ENCODE peak calls at places on chromosomes 2 and 18, in five cellular contexts. C is AG04449, Z is bronchial epithelial cell, K is astrocyte of the spinal cord, Q is GM20000. S is an unnamed sample.

GRCh38 chr18:58272779-58273500 is 228.9 kb downstream of the NEDD4L start:
- DNase-seq in C (no peak), Z (no peak), K (no peak), Q (no peak), S (no peak)

GRCh38 chr2:74715071-74715791 is 61.2 kb downstream of the SEMA4F start:
- DNase-seq in C (no peak), Z (peak), K (peak), Q (peak), S (peak)

GRCh38 chr2:116716038-116716437 is 1098.5 kb upstream of the DDX18 start:
- DNase-seq in C (no peak), Z (no peak), K (peak), Q (no peak), S (no peak)

GRCh38 chr2:169676357-169676756 is 17.8 kb downstream of the CFAP210 start:
- DNase-seq in C (no peak), Z (no peak), K (no peak), Q (no peak), S (no peak)

GRCh38 chr18:71398530-71398929 is 1109.7 kb downstream of the SOCS6 start:
- DNase-seq in C (no peak), Z (no peak), K (peak), Q (no peak), S (no peak)

GRCh38 chr2:185998562-185999070 is 260.0 kb downstream of the FSIP2 start:
- DNase-seq in C (no peak), Z (no peak), K (no peak), Q (no peak), S (no peak)

GRCh38 chr2:201183373-201183742 is 417 bp downstream of the CASP10 start:
- DNase-seq in C (no peak), Z (no peak), K (no peak), Q (no peak), S (no peak)

GRCh38 chr2:41828052-41828643 is 219.7 kb upstream of the PKDCC start:
- DNase-seq in C (no peak), Z (no peak), K (no peak), Q (no peak), S (no peak)

GRCh38 chr2:221570321-221571107 is 1.6 kb downstream of the EPHA4 start:
- DNase-seq in C (no peak), Z (peak), K (peak), Q (no peak), S (no peak)

GRCh38 chr18:32899819-32900218 is 127.0 kb upstream of the KLHL14 start:
- DNase-seq in C (no peak), Z (no peak), K (no peak), Q (no peak), S (no peak)

GRCh38 chr2:189542145-189542882 is 38.3 kb downstream of the SLC40A1 start:
- DNase-seq in C (no peak), Z (peak), K (no peak), Q (no peak), S (no peak)

GRCh38 chr2:1750935-1751767 is 6.8 kb upstream of the PXDN start:
- DNase-seq in C (no peak), Z (peak), K (peak), Q (peak), S (no peak)

GRCh38 chr18:79401494-79402208 is 5.9 kb downstream of the NFATC1 start:
- DNase-seq in C (no peak), Z (no peak), K (no peak), Q (no peak), S (no peak)

GRCh38 chr18:26103579-26103978 is 13.2 kb upstream of the SS18 start:
- DNase-seq in C (no peak), Z (peak), K (no peak), Q (no peak), S (no peak)

GRCh38 chr2:226838758-226839555 is 3.1 kb downstream of the RHBDD1 start:
- DNase-seq in C (no peak), Z (no peak), K (no peak), Q (peak), S (no peak)

GRCh38 chr2:74834806-74835755 is 1.2 kb downstream of the HK2 start:
- DNase-seq in C (no peak), Z (peak), K (peak), Q (peak), S (no peak)

GRCh38 chr18:3901811-3902210 is 451.8 kb downstream of the TGIF1 start:
- DNase-seq in C (no peak), Z (no peak), K (no peak), Q (no peak), S (no peak)

GRCh38 chr18:12005542-12006487 is 24.5 kb downstream of the IMPA2 start:
- DNase-seq in C (no peak), Z (peak), K (no peak), Q (no peak), S (no peak)

GRCh38 chr2:231717281-231718180 is 9.2 kb downstream of the PTMA start:
- DNase-seq in C (no peak), Z (peak), K (peak), Q (peak), S (no peak)

GRCh38 chr2:88545118-88545517 is 82.1 kb downstream of the EIF2AK3 start:
- DNase-seq in C (no peak), Z (peak), K (no peak), Q (no peak), S (no peak)

GRCh38 chr2:63012541-63012940 is 38.1 kb upstream of the OTX1 start:
- DNase-seq in C (peak), Z (no peak), K (no peak), Q (no peak), S (no peak)

GRCh38 chr2:150903461-150903860 is 358.2 kb downstream of the RBM43 start:
- DNase-seq in C (no peak), Z (peak), K (no peak), Q (no peak), S (no peak)

GRCh38 chr2:225040862-225041209 is 1.4 kb downstream of the DOCK10 start:
- DNase-seq in C (no peak), Z (no peak), K (peak), Q (peak), S (no peak)

GRCh38 chr2:236400046-236400574 is 135.9 kb upstream of the ASB18 start:
- DNase-seq in C (no peak), Z (no peak), K (no peak), Q (no peak), S (no peak)

GRCh38 chr2:143615617-143616016 is 486.4 kb downstream of the ARHGAP15 start:
- DNase-seq in C (no peak), Z (no peak), K (no peak), Q (no peak), S (no peak)

GRCh38 chr2:144325086-144325485 is 194.8 kb downstream of the ZEB2 start:
- DNase-seq in C (no peak), Z (no peak), K (peak), Q (peak), S (no peak)

GRCh38 chr2:238187618-238188548 is 15.6 kb downstream of the ILKAP start:
- DNase-seq in C (no peak), Z (no peak), K (no peak), Q (no peak), S (no peak)

GRCh38 chr2:218397502-218398436 is 1.9 kb upstream of the CTDSP1 start:
- DNase-seq in C (peak), Z (peak), K (peak), Q (peak), S (no peak)

DNA sequence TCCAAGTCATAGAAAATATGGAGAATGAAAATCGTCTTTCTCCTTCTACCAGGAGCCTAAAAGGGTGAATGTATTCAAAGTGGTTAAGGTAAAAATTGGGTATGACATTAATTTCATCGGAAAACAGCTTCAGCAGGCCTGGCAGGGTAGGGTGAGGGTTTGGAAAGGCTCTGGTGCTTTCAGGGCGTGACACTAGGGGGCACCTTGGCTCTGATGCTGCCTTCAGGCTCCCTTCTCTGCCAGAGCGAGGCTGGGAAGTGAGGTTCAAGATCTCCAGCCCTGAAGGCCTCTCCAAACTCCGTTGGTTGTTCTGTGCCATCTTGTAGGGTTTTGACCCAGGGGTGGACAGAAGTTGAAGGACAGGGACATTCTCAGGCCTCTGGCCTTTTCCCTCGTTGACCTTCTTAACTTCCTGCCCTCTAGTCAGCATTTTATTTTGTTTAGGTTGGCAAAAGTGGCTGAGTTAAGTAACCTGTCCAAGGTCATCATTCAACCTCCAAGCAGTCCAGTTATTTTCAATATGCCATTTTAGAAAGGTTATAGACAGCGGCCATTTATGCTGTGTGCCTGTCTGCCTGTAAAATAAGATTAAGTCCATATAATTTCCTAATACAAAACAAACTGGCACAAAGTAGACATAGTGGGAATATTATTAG is 40.3 kb downstream of the EML6 start:
- DNase-seq in C (no peak), Z (no peak), K (no peak), Q (peak), S (no peak)
- TF ChIP-seq CTCF in C (no peak), Z (peak), K (peak), Q (peak), S (no peak)

GRCh38 chr18:49250819-49251388 is 209.5 kb downstream of the DYM start:
- DNase-seq in C (no peak), Z (no peak), K (peak), Q (no peak), S (no peak)
- TF ChIP-seq CTCF in C (peak), Z (peak), K (peak), Q (peak), S (peak)

GRCh38 chr2:69074926-69075325 is 61.9 kb downstream of the ANTXR1 start:
- DNase-seq in C (no peak), Z (no peak), K (no peak), Q (no peak), S (no peak)
- TF ChIP-seq CTCF in C (no peak), Z (no peak), K (no peak), Q (no peak), S (no peak)

GRCh38 chr18:24177499-24178133 is 38.8 kb downstream of the CABYR start:
- DNase-seq in C (no peak), Z (no peak), K (no peak), Q (no peak), S (no peak)

GRCh38 chr18:24180048-24180447 is 41.2 kb downstream of the CABYR start:
- DNase-seq in C (no peak), Z (no peak), K (no peak), Q (no peak), S (no peak)

GRCh38 chr18:24181806-24182205 is 42.9 kb downstream of the CABYR start:
- DNase-seq in C (no peak), Z (peak), K (peak), Q (no peak), S (no peak)

GRCh38 chr18:24173997-24174396 is 35.1 kb downstream of the CABYR start:
- DNase-seq in C (no peak), Z (peak), K (no peak), Q (no peak), S (no peak)

DNA sequence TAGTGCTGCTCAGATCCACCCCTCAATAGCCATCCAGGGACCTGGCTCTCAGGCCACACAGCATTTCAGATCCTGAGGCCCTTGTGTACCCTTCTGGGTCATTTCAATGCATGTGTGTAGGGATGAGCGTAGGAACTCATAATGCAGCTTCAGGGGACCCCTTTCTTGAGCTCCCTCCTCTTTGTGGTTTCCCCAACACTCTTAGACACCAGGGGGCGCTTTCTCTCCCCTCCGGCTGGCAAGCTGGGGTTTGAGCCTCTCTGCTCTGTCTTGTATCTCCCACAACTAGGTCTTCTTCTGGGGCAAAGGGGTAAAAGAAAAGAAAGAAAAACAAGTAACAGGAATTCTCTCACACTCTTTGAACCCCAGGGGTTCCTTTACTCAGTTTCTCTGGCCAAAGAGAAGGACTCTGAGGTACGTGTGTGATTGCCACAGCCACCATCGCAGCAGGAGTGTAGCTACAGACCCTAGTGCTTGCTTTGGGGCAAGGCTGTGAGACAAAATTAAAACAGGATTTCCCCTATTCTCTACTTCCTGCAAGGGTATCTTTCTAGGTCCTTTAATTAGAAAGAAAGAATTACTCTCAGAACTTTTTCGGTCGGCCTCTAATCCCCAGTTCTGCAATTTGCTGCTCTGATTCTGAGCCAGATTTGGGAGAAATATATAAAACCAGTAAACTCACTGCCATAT is 38.0 kb downstream of the CABYR start:
- DNase-seq in C (no peak), Z (peak), K (peak), Q (peak), S (peak)
- TF ChIP-seq CTCF in C (peak), Z (peak), K (peak), Q (peak), S (peak)

GRCh38 chr18:75544051-75544481 is 116.6 kb upstream of the SMIM21 start:
- DNase-seq in C (no peak), Z (no peak), K (peak), Q (no peak), S (peak)

GRCh38 chr18:75545189-75545588 is 117.7 kb upstream of the SMIM21 start:
- DNase-seq in C (no peak), Z (no peak), K (no peak), Q (no peak), S (no peak)

GRCh38 chr18:75544496-75544895 is 117.0 kb upstream of the SMIM21 start:
- DNase-seq in C (no peak), Z (peak), K (peak), Q (no peak), S (peak)

GRCh38 chr18:75548353-75548752 is 120.8 kb upstream of the SMIM21 start:
- DNase-seq in C (no peak), Z (no peak), K (no peak), Q (no peak), S (no peak)

DNA sequence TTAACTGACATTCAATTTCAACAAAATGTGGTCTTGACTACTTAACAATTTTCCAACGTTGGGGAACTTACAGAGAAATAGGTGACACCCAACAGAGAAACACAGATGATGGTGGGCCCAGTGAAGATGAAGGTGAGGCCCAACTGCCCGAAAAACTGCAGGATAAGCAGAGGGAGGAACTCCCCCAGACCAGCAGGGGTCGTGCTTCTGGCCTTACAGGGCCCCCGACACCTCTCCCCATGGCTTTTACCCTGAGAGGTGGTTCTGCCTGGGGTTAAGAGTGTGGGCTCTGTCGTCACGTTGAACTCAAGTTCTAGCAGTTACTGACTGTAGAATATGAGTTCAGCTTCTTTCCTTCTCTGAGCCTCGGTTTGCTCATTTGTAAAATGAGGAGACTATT is 119.5 kb upstream of the SMIM21 start:
- DNase-seq in C (no peak), Z (no peak), K (no peak), Q (no peak), S (no peak)
- TF ChIP-seq CTCF in C (no peak), Z (no peak), K (peak), Q (no peak), S (no peak)

GRCh38 chr2:8021942-8022341 is 659.9 kb upstream of the ID2 start:
- DNase-seq in C (no peak), Z (no peak), K (no peak), Q (no peak), S (no peak)

GRCh38 chr2:8026381-8026780 is 655.5 kb upstream of the ID2 start:
- DNase-seq in C (no peak), Z (no peak), K (no peak), Q (no peak), S (no peak)

GRCh38 chr2:8023241-8023640 is 658.6 kb upstream of the ID2 start:
- DNase-seq in C (no peak), Z (no peak), K (no peak), Q (peak), S (no peak)

GRCh38 chr2:8027387-8027786 is 654.5 kb upstream of the ID2 start:
- DNase-seq in C (no peak), Z (no peak), K (no peak), Q (no peak), S (no peak)

GRCh38 chr2:8024506-8024905 is 657.4 kb upstream of the ID2 start:
- DNase-seq in C (no peak), Z (no peak), K (no peak), Q (no peak), S (no peak)
- TF ChIP-seq CTCF in C (no peak), Z (no peak), K (no peak), Q (no peak), S (no peak)

GRCh38 chr2:235030126-235030525 is 78.3 kb downstream of the SH3BP4 start:
- DNase-seq in C (no peak), Z (no peak), K (no peak), Q (no peak), S (no peak)
- TF ChIP-seq CTCF in C (no peak), Z (no peak), K (no peak), Q (no peak), S (no peak)

GRCh38 chr2:70984228-70984575 is 5.8 kb downstream of the ANKRD53 start:
- DNase-seq in C (no peak), Z (no peak), K (no peak), Q (no peak), S (no peak)
- TF ChIP-seq CTCF in C (no peak), Z (no peak), K (no peak), Q (no peak), S (no peak)

GRCh38 chr2:22497789-22498188 is 887.2 kb upstream of the KLHL29 start:
- DNase-seq in C (no peak), Z (no peak), K (no peak), Q (no peak), S (no peak)

GRCh38 chr2:22494156-22494555 is 890.8 kb upstream of the KLHL29 start:
- DNase-seq in C (no peak), Z (no peak), K (no peak), Q (no peak), S (no peak)

GRCh38 chr2:22497064-22497463 is 887.9 kb upstream of the KLHL29 start:
- DNase-seq in C (no peak), Z (no peak), K (no peak), Q (no peak), S (no peak)

GRCh38 chr2:22499082-22499844 is 885.7 kb upstream of the KLHL29 start:
- DNase-seq in C (no peak), Z (no peak), K (no peak), Q (no peak), S (no peak)
- TF ChIP-seq CTCF in C (no peak), Z (no peak), K (no peak), Q (no peak), S (no peak)